ENCODE peak calls at places on chromosome 22, in seven cellular contexts. Y is gastrocnemius medialis, U is tibial nerve, C is upper lobe of left lung, G is ovary, Q is stomach, S is testis. P is an unnamed sample.

GRCh38 chr22:29442976-29443375 is 4.6 kb downstream of the RFPL1 start:
- DNase-seq in Y (no peak), U (no peak), C (no peak), G (no peak), Q (no peak), S (no peak), P (no peak)

GRCh38 chr22:49825436-49825835 is 2.2 kb downstream of the BRD1 start:
- DNase-seq in Y (no peak), U (no peak), C (no peak), G (no peak), Q (no peak), S (no peak), P (no peak)

GRCh38 chr22:48709453-48709852 is 1118.2 kb downstream of the BRD1 start:
- DNase-seq in Y (no peak), U (no peak), C (peak; percentile 53), G (no peak), Q (no peak), S (no peak), P (no peak)

GRCh38 chr22:23415490-23415851 is 164.6 kb downstream of the IGLL1 start:
- DNase-seq in Y (no peak), U (no peak), C (no peak), G (no peak), Q (peak; percentile 5), S (no peak), P (no peak)

GRCh38 chr22:30781271-30781875 is 86.7 kb downstream of the OSBP2 start:
- DNase-seq in Y (no peak), U (no peak), C (no peak), G (no peak), Q (no peak), S (no peak), P (no peak)

GRCh38 chr22:39290724-39291161 is 28.7 kb downstream of the RPL3 start:
- DNase-seq in Y (peak; percentile 60), U (peak; percentile 78), C (peak; percentile 81), G (peak; percentile 80), Q (peak; percentile 63), S (peak; percentile 86), P (no peak)

GRCh38 chr22:37569921-37570660 is 9.8 kb downstream of the LGALS2 start:
- DNase-seq in Y (no peak), U (no peak), C (no peak), G (no peak), Q (peak; percentile 96), S (no peak), P (no peak)

GRCh38 chr22:26642465-26643367 is 14.7 kb upstream of the MIAT start:
- DNase-seq in Y (no peak), U (no peak), C (peak; percentile 58), G (no peak), Q (peak; percentile 39), S (no peak), P (no peak)

GRCh38 chr22:27962268-27963191 is 43.5 kb upstream of the PITPNB start:
- DNase-seq in Y (peak; percentile 45), U (no peak), C (no peak), G (no peak), Q (no peak), S (no peak), P (no peak)

GRCh38 chr22:27972732-27973698 is 54.0 kb upstream of the PITPNB start:
- DNase-seq in Y (no peak), U (no peak), C (no peak), G (no peak), Q (no peak), S (no peak), P (no peak)

GRCh38 chr22:50296658-50297490 is 10.6 kb downstream of the PLXNB2 start:
- DNase-seq in Y (no peak), U (no peak), C (peak; percentile 80), G (no peak), Q (no peak), S (no peak), P (no peak)

GRCh38 chr22:35053060-35053835 is 12.7 kb upstream of the ISX start:
- DNase-seq in Y (no peak), U (no peak), C (no peak), G (no peak), Q (no peak), S (no peak), P (no peak)

GRCh38 chr22:32649515-32650200 is 151.8 kb upstream of the TIMP3 start:
- DNase-seq in Y (peak; percentile 4), U (no peak), C (no peak), G (no peak), Q (no peak), S (no peak), P (no peak)

GRCh38 chr22:40232624-40233023 is 54.9 kb downstream of the TNRC6B start:
- DNase-seq in Y (no peak), U (no peak), C (no peak), G (no peak), Q (no peak), S (no peak), P (no peak)

GRCh38 chr22:50513175-50513574 is 5.2 kb downstream of the NCAPH2 start:
- DNase-seq in Y (no peak), U (no peak), C (no peak), G (no peak), Q (no peak), S (no peak), P (no peak)

GRCh38 chr22:48391171-48391711 is 1436.4 kb downstream of the BRD1 start:
- DNase-seq in Y (no peak), U (no peak), C (peak; percentile 42), G (no peak), Q (no peak), S (no peak), P (no peak)

GRCh38 chr22:38738475-38739070 is 17.2 kb downstream of the SUN2 start:
- DNase-seq in Y (no peak), U (no peak), C (no peak), G (no peak), Q (no peak), S (no peak), P (no peak)

GRCh38 chr22:31436132-31436531 is 36.7 kb downstream of the DRG1 start:
- DNase-seq in Y (peak; percentile 4), U (no peak), C (no peak), G (no peak), Q (no peak), S (no peak), P (no peak)

GRCh38 chr22:17205432-17205831 is 13.8 kb downstream of the ADA2 start:
- DNase-seq in Y (no peak), U (no peak), C (no peak), G (no peak), Q (no peak), S (no peak), P (no peak)

GRCh38 chr22:23828800-23829680 is 9.8 kb downstream of the DERL3 start:
- DNase-seq in Y (peak; percentile 92), U (no peak), C (no peak), G (no peak), Q (no peak), S (peak; percentile 58), P (no peak)

DNA sequence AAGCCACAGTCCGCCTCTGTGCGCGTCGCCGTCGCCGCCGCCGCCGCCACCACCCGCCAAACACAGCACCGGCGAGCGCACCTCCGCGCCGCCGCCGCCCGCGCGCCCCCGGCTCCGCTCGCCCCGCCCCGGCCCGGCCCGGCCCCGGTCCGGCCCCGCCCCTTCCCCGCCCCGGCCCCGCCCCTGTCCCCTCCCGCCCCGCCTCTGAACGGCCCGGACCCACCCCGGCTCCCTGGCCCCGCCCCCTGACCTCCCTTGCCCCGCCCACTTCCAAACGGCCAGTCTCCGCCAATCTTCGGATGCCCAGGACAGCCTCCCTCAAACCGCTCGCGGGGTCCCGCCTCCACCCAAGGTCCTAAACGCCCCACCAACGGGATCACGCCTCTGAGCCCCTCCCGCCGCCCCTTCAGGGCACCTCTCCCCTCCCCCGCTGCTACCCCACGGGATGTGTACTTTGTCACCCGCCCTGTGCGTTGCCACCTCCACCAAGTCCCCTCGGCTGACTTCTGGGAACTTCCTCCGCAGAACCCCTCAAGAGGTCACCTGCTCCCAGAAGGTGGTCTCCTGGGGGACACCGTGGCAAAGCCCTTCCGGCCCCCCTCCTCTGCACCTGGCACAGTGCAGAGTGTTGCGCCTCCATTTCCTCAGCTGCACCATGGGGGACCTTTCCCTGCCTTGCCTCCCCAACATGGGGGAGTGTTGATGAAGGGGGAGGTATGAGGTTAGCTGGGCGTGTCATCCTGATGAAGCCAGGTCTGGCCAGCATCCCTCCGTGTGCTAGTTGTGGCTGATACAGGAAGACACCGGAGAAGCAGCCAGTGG is at the start of gene KIAA0930:
- DNase-seq in Y (peak; percentile 69), U (peak; percentile 73), C (peak; percentile 94), G (peak; percentile 85), Q (peak; percentile 81), S (peak; percentile 84), P (no peak)
- TF ChIP-seq POLR2A in Y (no peak), U (no peak), C (no peak), G (no peak), Q (no peak), S (no peak), P (no peak)

GRCh38 chr22:19773470-19774040 is 13.0 kb downstream of the TBX1 start:
- DNase-seq in Y (no peak), U (no peak), C (no peak), G (no peak), Q (no peak), S (no peak), P (no peak)
- H3K27me3 ChIP-seq in Y (peaks cover 17% of the 10 kb centered on the region), U (peaks cover 70% of the 10 kb centered on the region), C (peaks cover 8% of the 10 kb centered on the region), G (no peaks in the 10 kb centered on the region), Q (peaks cover 92% of the 10 kb centered on the region), S (no peaks in the 10 kb centered on the region), P (peaks cover 81% of the 10 kb centered on the region)

GRCh38 chr22:19941365-19942070 is at the start of the genes COMT and TXNRD2:
- DNase-seq in Y (peak; percentile 49), U (peak; percentile 42), C (peak; percentile 95), G (peak; percentile 73), Q (peak; percentile 81), S (peak; percentile 66), P (no peak)
- H3K4me1 ChIP-seq in Y (peaks cover 45% of the 10 kb centered on the region), U (peaks cover 31% of the 10 kb centered on the region), C (peaks cover 28% of the 10 kb centered on the region), G (peaks cover 16% of the 10 kb centered on the region), Q (peaks cover 63% of the 10 kb centered on the region), S (peaks cover 34% of the 10 kb centered on the region), P (peaks cover 25% of the 10 kb centered on the region)

DNA sequence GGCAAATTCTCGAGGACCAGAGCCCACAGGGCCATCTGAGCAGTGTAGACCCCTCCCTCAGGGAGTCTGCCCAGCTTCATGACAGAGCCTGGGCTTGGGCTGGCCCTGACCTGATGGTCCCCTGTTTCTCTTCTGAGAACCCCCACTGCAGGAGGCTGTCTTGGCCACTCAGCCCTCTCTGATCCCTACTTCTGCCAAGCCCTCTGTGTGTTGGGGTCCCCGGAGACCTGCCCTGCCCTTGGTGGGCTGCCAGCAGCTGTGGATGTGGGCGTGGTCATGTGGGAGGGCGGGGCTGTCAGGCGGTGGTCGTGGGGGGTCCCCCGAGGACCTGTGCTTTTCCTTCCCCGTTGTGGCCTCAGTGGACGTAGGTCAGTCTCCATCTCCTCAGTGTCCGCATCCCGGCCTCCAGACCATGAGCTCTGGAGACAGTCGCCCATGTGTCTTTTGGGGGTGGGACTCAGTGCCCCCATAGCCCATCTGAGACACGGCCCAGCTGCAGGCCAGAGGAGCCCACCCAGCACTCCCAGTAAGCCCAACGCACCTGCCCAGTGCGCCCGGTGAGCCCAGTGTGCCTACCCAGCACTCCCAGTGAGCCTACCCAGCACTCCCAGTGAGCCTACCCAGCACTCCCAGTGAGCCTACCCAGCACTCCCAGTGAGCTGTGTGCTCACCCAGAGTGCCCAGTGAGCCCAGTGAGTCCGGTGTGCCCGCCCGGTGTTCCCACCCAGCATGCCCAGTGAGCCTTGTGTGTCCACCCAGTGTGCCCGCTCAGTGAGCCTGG is 409.2 kb downstream of the TBC1D22A start:
- DNase-seq in Y (no peak), U (peak; percentile 6), C (peak; percentile 62), G (peak; percentile 11), Q (no peak), S (no peak), P (no peak)
- TF ChIP-seq POLR2A in Y (no peak), U (no peak), C (no peak), G (no peak), Q (no peak), S (no peak), P (no peak)

P was measured in esophagus squamous epithelium.